ENCODE peak calls at places on chromosomes 4 and X, in nine cellular contexts. One of them, this sample, is unnamed.

GRCh38 chr4:8342651-8343050 is 73.1 kb downstream of the HTRA3 start:
- DNase-seq in endothelial cell: peak
- DNase-seq in colonic mucosa: no peak
- DNase-seq in stomach: peak
- DNase-seq in glutamatergic neuron: peak
- DNase-seq in breast epithelium: no peak
- DNase-seq in HFFc6: no peak
- DNase-seq in neural progenitor cell: peak
- DNase-seq in transverse colon: no peak
- DNase-seq in this sample: no peak

GRCh38 chr4:121030711-121031110 is 41.6 kb downstream of the NDNF start:
- DNase-seq in colonic mucosa: no peak
- DNase-seq in neural progenitor cell: no peak
- DNase-seq in breast epithelium: no peak
- DNase-seq in HFFc6: no peak
- DNase-seq in stomach: no peak
- DNase-seq in transverse colon: no peak
- DNase-seq in endothelial cell: no peak
- DNase-seq in glutamatergic neuron: no peak
- DNase-seq in this sample: no peak

GRCh38 chr4:69601065-69601464 is 38.4 kb downstream of the UGT2A2 start:
- DNase-seq in HFFc6: no peak
- DNase-seq in breast epithelium: no peak
- DNase-seq in endothelial cell: no peak
- DNase-seq in transverse colon: no peak
- DNase-seq in glutamatergic neuron: no peak
- DNase-seq in stomach: no peak
- DNase-seq in neural progenitor cell: no peak
- DNase-seq in colonic mucosa: no peak
- DNase-seq in this sample: no peak

GRCh38 chrX:46404774-46405173 is 140.4 kb downstream of the ZNF674 start:
- DNase-seq in breast epithelium: no peak
- DNase-seq in glutamatergic neuron: no peak
- DNase-seq in stomach: no peak
- DNase-seq in endothelial cell: no peak
- DNase-seq in HFFc6: no peak
- DNase-seq in colonic mucosa: no peak
- DNase-seq in transverse colon: no peak
- DNase-seq in neural progenitor cell: no peak
- DNase-seq in this sample: peak

GRCh38 chrX:14694631-14695030 is 165.3 kb downstream of the GLRA2 start:
- DNase-seq in transverse colon: no peak
- DNase-seq in endothelial cell: no peak
- DNase-seq in HFFc6: peak
- DNase-seq in stomach: no peak
- DNase-seq in neural progenitor cell: no peak
- DNase-seq in breast epithelium: no peak
- DNase-seq in colonic mucosa: no peak
- DNase-seq in glutamatergic neuron: no peak
- DNase-seq in this sample: no peak

GRCh38 chr4:96150501-96150900 is 310.6 kb downstream of the PDHA2 start:
- DNase-seq in glutamatergic neuron: no peak
- DNase-seq in colonic mucosa: no peak
- DNase-seq in breast epithelium: no peak
- DNase-seq in stomach: no peak
- DNase-seq in transverse colon: no peak
- DNase-seq in neural progenitor cell: no peak
- DNase-seq in HFFc6: no peak
- DNase-seq in endothelial cell: no peak
- DNase-seq in this sample: no peak

GRCh38 chr4:123869517-123870282 is 473.1 kb downstream of the SPRY1 start:
- DNase-seq in breast epithelium: no peak
- DNase-seq in colonic mucosa: no peak
- DNase-seq in glutamatergic neuron: no peak
- DNase-seq in transverse colon: no peak
- DNase-seq in HFFc6: no peak
- DNase-seq in neural progenitor cell: no peak
- DNase-seq in endothelial cell: no peak
- DNase-seq in stomach: no peak
- DNase-seq in this sample: peak

GRCh38 chr4:7803992-7804758 is 135.5 kb downstream of the AFAP1 start:
- DNase-seq in HFFc6: peak
- DNase-seq in endothelial cell: peak
- DNase-seq in stomach: peak
- DNase-seq in transverse colon: peak
- DNase-seq in colonic mucosa: peak
- DNase-seq in neural progenitor cell: peak
- DNase-seq in breast epithelium: peak
- DNase-seq in glutamatergic neuron: peak
- DNase-seq in this sample: peak

GRCh38 chrX:23819385-23820234 is 36.6 kb downstream of the SAT1 start:
- DNase-seq in colonic mucosa: no peak
- DNase-seq in stomach: no peak
- DNase-seq in neural progenitor cell: no peak
- DNase-seq in HFFc6: no peak
- DNase-seq in glutamatergic neuron: no peak
- DNase-seq in endothelial cell: no peak
- DNase-seq in transverse colon: no peak
- DNase-seq in breast epithelium: no peak
- DNase-seq in this sample: no peak

GRCh38 chr4:170827562-170828260 is 738.0 kb upstream of the AADAT start:
- DNase-seq in endothelial cell: no peak
- DNase-seq in stomach: no peak
- DNase-seq in transverse colon: no peak
- DNase-seq in HFFc6: no peak
- DNase-seq in colonic mucosa: no peak
- DNase-seq in glutamatergic neuron: no peak
- DNase-seq in neural progenitor cell: no peak
- DNase-seq in breast epithelium: no peak
- DNase-seq in this sample: no peak

DNA sequence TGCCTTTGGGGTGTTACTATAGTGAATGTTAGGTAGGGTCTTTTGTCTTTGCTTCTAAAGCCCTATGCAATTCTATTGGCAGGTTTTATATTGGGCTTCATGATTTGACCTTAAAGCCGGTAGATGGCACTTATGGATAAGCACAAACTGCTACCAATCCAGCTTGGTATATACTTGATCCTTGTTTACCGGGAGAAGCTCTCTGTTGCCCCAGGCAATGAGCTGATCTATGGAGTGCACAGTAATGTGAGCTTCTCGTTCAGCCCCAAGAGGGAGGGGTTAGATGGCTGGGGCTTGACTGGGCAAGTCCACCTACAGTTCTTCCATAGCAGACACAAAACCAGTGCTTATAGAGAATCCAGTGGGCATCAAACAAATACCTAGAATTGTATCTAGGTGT is 287.2 kb upstream of the CT83 start:
- DNase-seq in breast epithelium: no peak
- DNase-seq in endothelial cell: no peak
- DNase-seq in HFFc6: peak
- DNase-seq in glutamatergic neuron: no peak
- DNase-seq in stomach: no peak
- DNase-seq in neural progenitor cell: no peak
- DNase-seq in transverse colon: no peak
- DNase-seq in colonic mucosa: no peak
- DNase-seq in this sample: no peak
- TF ChIP-seq CTCF in breast epithelium: no peak
- TF ChIP-seq CTCF in endothelial cell: no peak
- TF ChIP-seq CTCF in HFFc6: peak
- TF ChIP-seq CTCF in glutamatergic neuron: no peak
- TF ChIP-seq CTCF in stomach: no peak
- TF ChIP-seq CTCF in neural progenitor cell: no peak
- TF ChIP-seq CTCF in transverse colon: no peak
- TF ChIP-seq CTCF in colonic mucosa: no peak
- TF ChIP-seq CTCF in this sample: no peak

GRCh38 chr4:183588691-183589090 is 70.3 kb downstream of the RWDD4 start:
- DNase-seq in breast epithelium: no peak
- DNase-seq in endothelial cell: no peak
- DNase-seq in transverse colon: no peak
- DNase-seq in neural progenitor cell: no peak
- DNase-seq in colonic mucosa: no peak
- DNase-seq in stomach: no peak
- DNase-seq in glutamatergic neuron: no peak
- DNase-seq in HFFc6: no peak
- DNase-seq in this sample: no peak

GRCh38 chr4:183586824-183587223 is 72.2 kb downstream of the RWDD4 start:
- DNase-seq in breast epithelium: no peak
- DNase-seq in HFFc6: no peak
- DNase-seq in neural progenitor cell: no peak
- DNase-seq in stomach: no peak
- DNase-seq in glutamatergic neuron: no peak
- DNase-seq in transverse colon: no peak
- DNase-seq in endothelial cell: no peak
- DNase-seq in colonic mucosa: no peak
- DNase-seq in this sample: no peak

GRCh38 chr4:183591301-183591700 is 67.7 kb downstream of the RWDD4 start:
- DNase-seq in HFFc6: peak
- DNase-seq in stomach: no peak
- DNase-seq in breast epithelium: no peak
- DNase-seq in colonic mucosa: no peak
- DNase-seq in glutamatergic neuron: no peak
- DNase-seq in endothelial cell: no peak
- DNase-seq in neural progenitor cell: no peak
- DNase-seq in transverse colon: no peak
- DNase-seq in this sample: no peak

GRCh38 chr4:183588169-183588675 is 70.8 kb downstream of the RWDD4 start:
- DNase-seq in endothelial cell: no peak
- DNase-seq in HFFc6: peak
- DNase-seq in neural progenitor cell: no peak
- DNase-seq in colonic mucosa: no peak
- DNase-seq in stomach: no peak
- DNase-seq in breast epithelium: no peak
- DNase-seq in transverse colon: no peak
- DNase-seq in glutamatergic neuron: no peak
- DNase-seq in this sample: no peak

DNA sequence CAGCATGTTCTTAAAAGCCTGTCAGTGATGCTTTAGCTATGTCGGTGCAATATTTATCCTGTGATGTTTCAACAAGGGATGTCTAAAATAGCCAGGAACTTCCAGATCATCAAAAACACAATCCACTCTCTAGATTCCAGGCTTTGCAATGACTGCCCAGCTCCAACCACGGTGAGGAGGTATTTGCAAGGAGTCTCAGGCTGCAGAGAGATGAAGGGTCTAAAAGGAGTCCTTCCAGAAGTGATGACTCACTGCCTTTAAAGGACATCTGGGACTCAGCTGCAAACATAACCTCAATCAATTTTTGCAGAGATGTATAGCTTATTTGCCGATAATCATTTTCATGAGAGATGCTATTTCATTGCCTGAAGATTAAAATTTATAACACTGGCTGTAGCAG is 69.3 kb downstream of the RWDD4 start:
- DNase-seq in HFFc6: no peak
- DNase-seq in transverse colon: no peak
- DNase-seq in breast epithelium: no peak
- DNase-seq in glutamatergic neuron: no peak
- DNase-seq in endothelial cell: no peak
- DNase-seq in colonic mucosa: no peak
- DNase-seq in stomach: no peak
- DNase-seq in neural progenitor cell: no peak
- DNase-seq in this sample: no peak
- TF ChIP-seq CTCF in HFFc6: no peak
- TF ChIP-seq CTCF in transverse colon: no peak
- TF ChIP-seq CTCF in breast epithelium: no peak
- TF ChIP-seq CTCF in glutamatergic neuron: no peak
- TF ChIP-seq CTCF in endothelial cell: no peak
- TF ChIP-seq CTCF in colonic mucosa: no peak
- TF ChIP-seq CTCF in stomach: no peak
- TF ChIP-seq CTCF in neural progenitor cell: no peak
- TF ChIP-seq CTCF in this sample: no peak

GRCh38 chr4:90292438-90292837 is 165.2 kb downstream of the CCSER1 start:
- DNase-seq in transverse colon: no peak
- DNase-seq in HFFc6: no peak
- DNase-seq in glutamatergic neuron: no peak
- DNase-seq in breast epithelium: no peak
- DNase-seq in colonic mucosa: no peak
- DNase-seq in neural progenitor cell: no peak
- DNase-seq in stomach: no peak
- DNase-seq in endothelial cell: no peak
- DNase-seq in this sample: no peak

DNA sequence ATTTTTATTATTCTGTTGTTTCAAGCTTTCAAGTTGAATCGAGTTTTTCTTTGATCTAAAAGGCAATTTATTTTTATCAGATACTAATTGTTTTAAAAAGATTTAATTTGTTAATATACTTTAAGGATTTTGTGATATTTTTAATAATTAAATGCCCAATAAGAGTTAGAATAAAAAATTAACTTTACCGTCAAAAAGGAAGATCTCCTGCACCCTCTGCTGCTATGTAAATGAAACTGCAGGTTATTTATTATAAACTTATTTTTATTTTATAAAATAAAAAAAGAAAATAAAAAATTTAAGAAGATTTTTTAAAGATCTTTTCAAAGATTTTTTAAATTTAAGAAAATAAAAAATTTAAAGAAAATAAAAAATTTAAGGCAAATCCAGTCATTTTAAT is 166.1 kb downstream of the CCSER1 start:
- DNase-seq in breast epithelium: no peak
- DNase-seq in transverse colon: no peak
- DNase-seq in endothelial cell: no peak
- DNase-seq in glutamatergic neuron: no peak
- DNase-seq in neural progenitor cell: no peak
- DNase-seq in stomach: no peak
- DNase-seq in colonic mucosa: no peak
- DNase-seq in HFFc6: no peak
- DNase-seq in this sample: no peak
- TF ChIP-seq CTCF in breast epithelium: no peak
- TF ChIP-seq CTCF in transverse colon: peak
- TF ChIP-seq CTCF in endothelial cell: peak
- TF ChIP-seq CTCF in glutamatergic neuron: peak
- TF ChIP-seq CTCF in neural progenitor cell: peak
- TF ChIP-seq CTCF in stomach: no peak
- TF ChIP-seq CTCF in colonic mucosa: peak
- TF ChIP-seq CTCF in HFFc6: peak
- TF ChIP-seq CTCF in this sample: peak

DNA sequence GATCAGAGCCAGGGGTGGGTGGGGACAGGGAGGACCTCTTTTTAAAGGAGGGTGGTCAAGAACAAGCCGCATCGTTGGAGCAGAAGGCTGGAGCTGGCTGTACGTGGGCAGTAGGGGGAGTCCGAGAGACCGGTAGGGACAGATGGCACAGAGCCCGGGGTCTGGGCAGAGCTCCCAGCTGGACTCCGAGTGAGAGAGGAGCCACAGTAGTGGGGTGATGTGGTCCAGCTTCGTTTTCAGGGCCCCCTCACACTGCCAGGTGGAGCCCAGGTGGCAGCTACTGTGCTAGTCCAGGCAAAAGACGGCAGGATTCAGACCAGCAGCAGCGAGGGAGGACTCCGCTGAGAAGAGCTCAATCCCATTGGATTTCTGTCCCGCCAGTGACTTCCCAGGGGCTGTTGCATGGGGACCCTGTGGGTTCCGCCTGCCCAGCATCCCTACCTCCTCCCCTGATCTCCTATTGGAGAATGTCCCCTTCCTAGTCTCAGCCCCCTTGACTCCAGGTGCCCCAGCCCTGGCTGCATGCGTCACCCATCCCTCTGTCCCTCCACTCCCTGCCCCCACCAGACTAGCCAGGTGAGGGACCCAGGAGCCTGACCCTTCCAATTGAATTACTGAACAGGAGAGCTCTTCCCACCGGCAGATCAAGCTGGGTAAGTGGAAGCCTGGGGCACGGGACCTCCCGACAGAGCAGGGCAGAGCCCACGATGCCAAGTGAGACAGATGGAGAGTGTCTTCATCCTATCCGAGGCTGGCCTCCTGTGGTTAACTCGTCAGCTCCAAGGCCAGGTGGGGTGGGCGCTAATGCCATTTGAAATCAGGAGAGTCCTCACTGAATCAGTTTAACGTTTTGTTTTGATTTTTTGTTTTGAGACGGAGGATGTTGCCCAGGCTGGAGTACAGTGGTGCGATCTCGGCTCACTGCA is 2.9 kb downstream of the ARHGAP4 start:
- DNase-seq in HFFc6: peak
- DNase-seq in glutamatergic neuron: peak
- DNase-seq in endothelial cell: no peak
- DNase-seq in transverse colon: peak
- DNase-seq in breast epithelium: peak
- DNase-seq in colonic mucosa: peak
- DNase-seq in neural progenitor cell: peak
- DNase-seq in stomach: peak
- DNase-seq in this sample: no peak
- TF ChIP-seq CTCF in HFFc6: peak
- TF ChIP-seq CTCF in glutamatergic neuron: no peak
- TF ChIP-seq CTCF in endothelial cell: no peak
- TF ChIP-seq CTCF in transverse colon: peak
- TF ChIP-seq CTCF in breast epithelium: peak
- TF ChIP-seq CTCF in colonic mucosa: peak
- TF ChIP-seq CTCF in neural progenitor cell: peak
- TF ChIP-seq CTCF in stomach: no peak
- TF ChIP-seq CTCF in this sample: no peak

This sample was measured in nephron progenitor cell.